ENCODE peak calls at places on chromosomes 4 and X, in four cellular contexts. F is adrenal gland, N is IMR-90, B is upper lobe of left lung. S is an unnamed sample. For H3K4me1, the result is how much of the 10 kb centered on the place peaks cover.

GRCh38 chr4:15238720-15239119 is 189.1 kb upstream of the C1QTNF7 start:
- DNase-seq in B (peak), N (peak), F (peak), S (no peak)

GRCh38 chr4:184460495-184461285 is 13.7 kb downstream of the IRF2 start:
- DNase-seq in N (no peak), B (no peak), F (no peak), S (no peak)

GRCh38 chrX:69299271-69299670 is 134.0 kb upstream of the PJA1 start:
- DNase-seq in N (no peak), F (no peak), B (no peak), S (no peak)

GRCh38 chrX:85992811-85993229 is 54.5 kb downstream of the CHM start:
- DNase-seq in F (no peak), B (no peak), N (peak), S (no peak)

GRCh38 chrX:98506907-98507306 is 1623.2 kb downstream of the RPA4 start:
- DNase-seq in F (no peak), N (no peak), B (no peak), S (no peak)

GRCh38 chr4:83582289-83582756 is 46.4 kb downstream of the GPAT3 start:
- DNase-seq in F (peak), B (no peak), N (no peak), S (no peak)

GRCh38 chr4:128854433-128854832 is 44.9 kb downstream of the JADE1 start:
- DNase-seq in B (no peak), N (peak), F (no peak), S (no peak)

GRCh38 chr4:55272102-55272501 is 73.9 kb upstream of the SRD5A3 start:
- DNase-seq in F (no peak), B (no peak), N (no peak), S (no peak)

GRCh38 chrX:2500091-2500680 is 590 bp downstream of the DHRSX start:
- DNase-seq in N (peak), B (peak), F (peak), S (peak)

GRCh38 chrX:65993915-65994460 is 45.9 kb downstream of the VSIG4 start:
- DNase-seq in B (no peak), N (no peak), F (no peak), S (no peak)

GRCh38 chrX:52574416-52575275 is 57.8 kb upstream of the XAGE1B start:
- DNase-seq in B (no peak), F (peak), N (peak), S (no peak)

GRCh38 chrX:69236641-69237040 is 71.4 kb upstream of the PJA1 start:
- DNase-seq in N (no peak), B (no peak), F (no peak), S (no peak)

GRCh38 chr4:57091657-57092162 is 18.5 kb downstream of the IGFBP7 start:
- DNase-seq in F (no peak), N (no peak), B (no peak), S (no peak)
- H3K4me1 ChIP-seq in F (under half), N (under half), B (under half), S (half or more)

DNA sequence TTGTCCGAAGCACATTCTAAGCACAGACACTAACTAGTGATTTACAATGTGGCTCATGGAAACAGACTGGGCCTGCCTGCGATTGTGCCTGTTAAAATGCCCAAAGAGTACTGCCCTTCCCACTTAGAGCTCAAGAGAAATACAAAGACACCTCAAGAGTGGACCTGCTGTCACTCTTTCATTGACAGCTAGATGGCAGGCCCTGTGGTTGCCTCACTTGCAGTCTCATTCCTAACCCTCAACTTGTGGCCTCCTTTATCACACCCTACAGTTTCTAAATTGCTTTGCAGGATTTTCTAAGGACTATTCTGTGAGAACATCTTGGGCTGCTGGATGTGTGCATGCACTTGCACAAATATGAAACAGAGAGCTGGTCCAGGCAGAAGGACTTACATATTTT is 331.0 kb upstream of the EMCN start:
- DNase-seq in N (no peak), B (no peak), F (no peak), S (no peak)
- TF ChIP-seq CTCF in N (no peak), B (no peak), F (no peak), S (peak)

DNA sequence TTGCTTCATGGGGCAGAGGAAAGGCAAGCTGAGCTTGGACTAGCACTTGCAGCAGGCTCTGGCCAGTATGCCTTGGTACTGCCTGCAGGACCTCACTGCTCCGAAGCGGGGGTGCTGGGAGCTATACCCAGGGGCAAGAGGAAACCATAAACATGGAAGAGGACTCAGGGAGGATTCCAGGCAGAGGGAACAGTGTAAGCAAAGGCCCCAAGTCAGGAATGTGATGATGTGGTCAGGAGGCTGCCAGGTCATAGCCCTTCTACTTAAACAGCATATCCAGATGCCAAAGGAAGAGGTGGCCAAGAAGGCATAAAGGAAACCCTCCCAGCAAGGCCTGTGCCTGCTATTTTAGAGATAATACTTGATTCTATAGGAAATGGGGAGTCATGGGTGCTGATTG is 31.1 kb downstream of the RAB40AL start:
- DNase-seq in B (no peak), F (no peak), N (no peak), S (no peak)
- H3K4me1 ChIP-seq in B (under half), F (under half), N (under half), S (under half)

GRCh38 chr4:3226944-3227343 is 22.0 kb upstream of the MSANTD1 start:
- DNase-seq in B (no peak), N (no peak), F (no peak), S (no peak)
- TF ChIP-seq CTCF in B (no peak), N (no peak), F (no peak), S (no peak)

DNA sequence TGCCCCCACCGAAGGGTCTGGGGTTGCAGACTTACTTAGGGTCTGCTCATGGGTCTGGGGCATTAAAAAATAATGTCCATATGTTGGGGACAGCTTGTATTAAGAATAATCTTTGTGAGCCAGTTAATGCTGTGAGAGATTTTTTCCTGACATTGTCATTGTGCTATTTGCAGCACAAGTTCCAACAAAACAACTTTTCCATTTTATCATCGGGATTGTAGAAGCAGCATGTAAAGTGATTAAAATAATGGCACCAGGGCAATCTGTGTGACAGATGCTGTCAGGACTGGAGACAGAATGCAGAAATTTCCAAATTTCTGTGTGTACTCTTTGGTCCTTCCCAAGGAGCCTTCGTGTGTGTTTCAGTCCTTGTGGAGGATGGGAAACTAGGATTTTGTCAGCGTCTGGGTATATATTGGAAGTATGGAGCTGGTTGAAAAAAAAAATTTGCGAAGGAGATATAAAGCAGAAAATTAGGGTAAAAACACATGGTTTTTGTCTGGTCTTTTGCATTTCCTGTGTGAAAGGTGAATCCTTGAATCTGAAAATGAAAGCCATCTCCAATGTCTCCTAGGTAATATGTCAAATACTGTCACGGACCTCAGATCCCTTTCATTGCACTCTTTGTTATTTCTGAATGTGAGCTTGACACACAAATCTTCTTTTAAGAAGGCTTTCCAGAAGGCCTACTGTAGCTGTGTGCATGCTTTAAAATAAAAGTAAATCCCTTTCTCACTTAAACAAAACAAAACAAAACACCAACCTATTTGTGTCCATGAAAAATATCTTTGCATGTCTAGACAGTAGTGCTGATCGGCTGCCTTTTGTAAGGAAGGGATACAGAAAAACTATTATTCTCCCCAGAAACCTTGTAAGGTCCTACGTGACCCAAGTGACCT is 101.3 kb upstream of the LIMCH1 start:
- DNase-seq in N (no peak), B (no peak), F (no peak), S (no peak)
- H3K4me1 ChIP-seq in N (under half), B (half or more), F (under half), S (half or more)

GRCh38 chrX:132488819-132489255 is at the start of gene MBNL3:
- DNase-seq in B (peak), F (peak), N (peak), S (peak)

GRCh38 chrX:132489256-132490085 is 633 bp upstream of the MBNL3 start:
- DNase-seq in B (peak), F (peak), N (peak), S (peak)

GRCh38 chrX:132493095-132493494 is 4.3 kb upstream of the MBNL3 start:
- DNase-seq in B (no peak), F (no peak), N (no peak), S (no peak)

GRCh38 chrX:132490086-132490419 is 1.2 kb upstream of the MBNL3 start:
- DNase-seq in F (no peak), B (no peak), N (no peak), S (no peak)

GRCh38 chrX:132491191-132491590 is 2.4 kb upstream of the MBNL3 start:
- DNase-seq in B (peak), N (no peak), F (peak), S (no peak)
- TF ChIP-seq CTCF in B (peak), N (no peak), F (no peak), S (no peak)

GRCh38 chr4:64682946-64683345 is 273.7 kb upstream of the TECRL start:
- DNase-seq in F (no peak), N (no peak), B (no peak), S (no peak)

DNA sequence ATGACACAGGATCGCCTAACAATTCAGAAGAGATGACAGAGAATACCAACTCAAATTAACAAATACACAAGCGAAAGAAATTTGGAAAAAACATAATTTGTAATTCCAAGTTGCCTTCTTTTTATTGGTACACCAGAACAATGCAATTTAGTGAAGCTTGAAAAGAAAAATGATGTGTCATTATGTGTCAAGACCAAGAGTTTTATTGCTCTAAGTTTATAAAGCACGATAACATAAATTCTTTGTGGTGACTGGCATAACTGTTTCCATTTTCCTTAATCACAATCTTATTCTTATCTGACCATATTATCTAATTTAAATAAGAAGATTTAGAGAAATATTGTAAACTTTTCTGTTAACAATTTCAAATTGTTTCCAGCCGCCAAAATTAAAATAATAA is 273.2 kb upstream of the TECRL start:
- DNase-seq in F (no peak), B (no peak), N (no peak), S (no peak)
- H3K4me1 ChIP-seq in F (under half), B (under half), N (under half), S (under half)

S was measured in left ventricle myocardium inferior.